ENCODE peak calls at places on chromosomes 1 and 21, in eight cellular contexts. S is esophagus muscularis mucosa; G is GM23338; N is keratinocyte; Z is HCT116; H is H9; B is CD8-positive, alpha-beta T cell; U is CD8-positive, alpha-beta memory T cell. E is an unnamed sample. For H3K4me1, the result is how much of the 10 kb centered on the place peaks cover.

GRCh38 chr1:183932412-183932811 is 105.1 kb downstream of the COLGALT2 start:
- DNase-seq in S (no peak), G (no peak), N (no peak), Z (no peak), H (no peak), B (no peak), U (no peak), E (peak)

GRCh38 chr1:43282220-43283195 is 2.9 kb downstream of the C1orf210 start:
- DNase-seq in S (no peak), G (no peak), N (no peak), Z (no peak), H (no peak), B (no peak), U (peak), E (no peak)

GRCh38 chr1:156421062-156421938 is 52.3 kb downstream of the RHBG start:
- DNase-seq in S (no peak), G (peak), N (no peak), Z (peak), H (peak), B (peak), U (peak), E (peak)

GRCh38 chr1:228367798-228368791 is 38.5 kb downstream of the TRIM11 start:
- DNase-seq in S (no peak), G (peak), N (no peak), Z (no peak), H (peak), B (no peak), U (no peak), E (no peak)

GRCh38 chr1:203557390-203557789 is 63.4 kb downstream of the OPTC start:
- DNase-seq in S (no peak), G (no peak), N (no peak), Z (no peak), H (no peak), B (no peak), U (no peak), E (no peak)

GRCh38 chr21:42233067-42233981 is 14.4 kb downstream of the ABCG1 start:
- DNase-seq in S (peak), G (peak), N (no peak), Z (no peak), H (peak), B (peak), U (peak), E (peak)

GRCh38 chr1:232149302-232150201 is 480.4 kb downstream of the SIPA1L2 start:
- DNase-seq in S (no peak), G (no peak), N (peak), Z (no peak), H (no peak), B (no peak), U (no peak), E (no peak)

GRCh38 chr1:10795305-10796021 is 983 bp downstream of the CASZ1 start:
- DNase-seq in S (no peak), G (peak), N (no peak), Z (no peak), H (no peak), B (no peak), U (no peak), E (peak)

GRCh38 chr1:15950763-15951295 is 25.1 kb downstream of the ZBTB17 start:
- DNase-seq in S (no peak), G (no peak), N (peak), Z (no peak), H (no peak), B (peak), U (peak), E (no peak)

GRCh38 chr21:41361786-41362604 is at the start of gene MX2:
- DNase-seq in S (peak), G (no peak), N (no peak), Z (no peak), H (no peak), B (peak), U (peak), E (peak)

GRCh38 chr1:11845641-11846335 is 1.8 kb downstream of the NPPA start:
- DNase-seq in S (no peak), G (peak), N (no peak), Z (no peak), H (no peak), B (no peak), U (no peak), E (no peak)

GRCh38 chr1:30533796-30534550 is 189.4 kb downstream of the MATN1 start:
- DNase-seq in S (no peak), G (no peak), N (no peak), Z (no peak), H (no peak), B (no peak), U (no peak), E (no peak)

GRCh38 chr1:6700853-6701436 is 671 bp downstream of the DNAJC11 start:
- DNase-seq in S (no peak), G (no peak), N (no peak), Z (no peak), H (no peak), B (no peak), U (no peak), E (no peak)

GRCh38 chr1:219541946-219542345 is 71.0 kb downstream of the ZC3H11B start:
- DNase-seq in S (no peak), G (no peak), N (no peak), Z (no peak), H (no peak), B (no peak), U (no peak), E (no peak)

GRCh38 chr1:2494323-2494693 is 18.2 kb downstream of the PLCH2 start:
- DNase-seq in S (no peak), G (no peak), N (peak), Z (peak), H (no peak), B (no peak), U (no peak), E (no peak)

GRCh38 chr1:233373226-233373625 is 45.7 kb downstream of the MAP3K21 start:
- DNase-seq in S (no peak), G (no peak), N (no peak), Z (no peak), H (no peak), B (no peak), U (no peak), E (no peak)

GRCh38 chr1:72006092-72006491 is 276.2 kb downstream of the NEGR1 start:
- DNase-seq in S (no peak), G (no peak), N (no peak), Z (no peak), H (no peak), B (no peak), U (no peak), E (no peak)

GRCh38 chr1:217889401-217889800 is 258.3 kb downstream of the SPATA17 start:
- DNase-seq in S (no peak), G (peak), N (no peak), Z (no peak), H (peak), B (no peak), U (no peak), E (peak)

GRCh38 chr1:225825078-225825477 is 15.2 kb downstream of the EPHX1 start:
- DNase-seq in S (no peak), G (no peak), N (no peak), Z (no peak), H (no peak), B (no peak), U (no peak), E (no peak)

GRCh38 chr1:225822655-225823403 is 12.9 kb downstream of the EPHX1 start:
- DNase-seq in S (no peak), G (no peak), N (no peak), Z (no peak), H (no peak), B (no peak), U (no peak), E (no peak)

GRCh38 chr1:225824522-225824921 is 14.6 kb downstream of the EPHX1 start:
- DNase-seq in S (no peak), G (peak), N (no peak), Z (no peak), H (no peak), B (no peak), U (no peak), E (no peak)

GRCh38 chr1:225825606-225826005 is 15.7 kb downstream of the EPHX1 start:
- DNase-seq in S (no peak), G (no peak), N (no peak), Z (no peak), H (no peak), B (no peak), U (no peak), E (no peak)

GRCh38 chr1:225823811-225824261 is 13.9 kb downstream of the EPHX1 start:
- DNase-seq in S (no peak), G (no peak), N (no peak), Z (no peak), H (no peak), B (no peak), U (no peak), E (no peak)
- H3K4me1 ChIP-seq in S (under half), G (under half), N (under half), Z (under half), H (under half), B (under half), U (under half), E (half or more)

GRCh38 chr1:29243023-29243862 is 6.9 kb downstream of the PTPRU start:
- DNase-seq in S (no peak), G (no peak), N (no peak), Z (no peak), H (no peak), B (no peak), U (no peak), E (no peak)

GRCh38 chr1:29240400-29240837 is 4.1 kb downstream of the PTPRU start:
- DNase-seq in S (no peak), G (peak), N (no peak), Z (no peak), H (peak), B (no peak), U (no peak), E (no peak)

GRCh38 chr1:29239142-29239541 is 2.8 kb downstream of the PTPRU start:
- DNase-seq in S (no peak), G (no peak), N (peak), Z (no peak), H (peak), B (no peak), U (no peak), E (peak)

GRCh38 chr1:29238601-29238964 is 2.3 kb downstream of the PTPRU start:
- DNase-seq in S (no peak), G (peak), N (no peak), Z (no peak), H (no peak), B (no peak), U (no peak), E (peak)

GRCh38 chr1:29240986-29241385 is 4.7 kb downstream of the PTPRU start:
- DNase-seq in S (no peak), G (no peak), N (no peak), Z (no peak), H (no peak), B (no peak), U (no peak), E (no peak)
- H3K4me1 ChIP-seq in S (under half), G (under half), N (under half), Z (under half), H (under half), B (under half), U (under half), E (under half)

DNA sequence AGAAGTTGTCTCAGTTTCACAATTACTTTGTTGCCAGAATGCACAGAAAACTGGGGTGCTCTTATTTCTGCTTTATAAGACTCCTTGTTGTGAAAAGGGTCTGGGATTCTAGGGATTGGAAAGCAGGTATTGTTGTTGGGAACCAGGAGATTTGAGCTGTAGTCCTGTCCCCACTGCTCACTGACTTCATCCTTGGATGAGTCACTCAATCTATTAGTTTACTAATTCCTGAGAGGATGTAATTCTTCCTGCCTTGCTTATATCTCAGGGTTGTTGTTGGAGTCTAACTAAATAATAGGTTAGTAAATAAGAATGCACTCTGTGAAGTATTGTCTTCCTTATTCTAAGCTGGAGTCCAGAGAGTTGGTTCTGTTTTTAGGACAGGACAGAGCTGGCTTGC is 172.5 kb upstream of the GALNT2 start:
- DNase-seq in S (peak), G (no peak), N (no peak), Z (no peak), H (no peak), B (no peak), U (no peak), E (no peak)
- H3K4me1 ChIP-seq in S (under half), G (under half), N (under half), Z (under half), H (under half), B (under half), U (under half), E (under half)

DNA sequence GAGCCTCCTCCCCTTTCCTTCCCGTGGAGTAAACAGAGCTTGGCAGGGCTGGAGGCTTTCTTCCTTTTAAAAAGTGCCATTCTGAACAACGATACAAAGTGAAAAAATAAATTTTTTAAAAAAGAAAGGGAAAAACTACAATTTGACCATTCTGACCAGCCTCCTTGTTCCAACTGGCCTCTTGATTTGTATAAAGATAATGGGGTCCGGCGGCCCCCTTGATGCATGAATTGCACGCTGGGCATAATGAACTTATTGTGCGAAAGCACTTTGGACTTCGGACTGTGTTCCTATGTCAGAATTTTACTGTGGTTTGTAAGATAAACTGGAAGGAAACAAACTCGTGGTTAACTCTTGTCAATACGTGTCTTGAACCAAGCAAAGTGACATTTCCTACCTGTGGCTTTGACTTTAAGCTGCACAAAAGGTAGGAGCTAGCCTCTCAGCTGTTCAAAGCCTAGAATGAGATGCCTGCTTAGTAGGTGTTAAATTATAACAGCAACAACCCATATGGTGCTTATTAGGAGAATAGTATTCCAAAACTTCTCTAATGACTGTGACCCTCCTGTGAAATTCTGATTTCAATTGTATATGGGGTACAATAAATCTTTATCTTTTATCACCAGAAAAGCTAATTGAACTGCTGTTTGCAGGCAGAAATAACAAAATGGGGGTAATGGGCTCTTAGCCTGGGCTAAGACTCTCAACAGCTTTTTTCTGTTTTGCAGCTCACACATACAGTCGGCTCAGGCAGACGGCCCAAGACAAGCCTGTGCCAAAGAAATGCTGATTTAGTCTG is 9.4 kb downstream of the IRF2BP2 start:
- DNase-seq in S (no peak), G (no peak), N (no peak), Z (peak), H (no peak), B (no peak), U (no peak), E (peak)
- H3K4me1 ChIP-seq in S (under half), G (half or more), N (half or more), Z (half or more), H (under half), B (half or more), U (half or more), E (under half)

GRCh38 chr1:109912214-109912861 is 1.7 kb downstream of the CSF1 start:
- DNase-seq in S (no peak), G (no peak), N (no peak), Z (no peak), H (no peak), B (no peak), U (no peak), E (no peak)
- H3K4me1 ChIP-seq in S (half or more), G (under half), N (under half), Z (under half), H (under half), B (under half), U (under half), E (under half)

E was measured in thyroid gland.